ENCODE peak calls at places on chromosome 1, in seven cellular contexts. One of them, this sample, is unnamed.

GRCh38 chr1:81349194-81349965 is 451.4 kb upstream of the ADGRL2 start:
- DNase-seq in stimulated activated CD8-positive, alpha-beta memory T cell treated with anti-CD3 and anti-CD28 coated beads, Interleukin-4, amount 100 ng/mL, for 1 hour: no peak
- DNase-seq in type B pancreatic cell: no peak
- DNase-seq in thoracic aorta: no peak
- DNase-seq in GF-D8: no peak
- DNase-seq in midbrain: no peak
- DNase-seq in NCI-H1105 treated with DMSO at 0.1 percent for 48 hours: peak
- DNase-seq in this sample: no peak

GRCh38 chr1:60035925-60036324 is 37.6 kb downstream of the C1orf87 start:
- DNase-seq in stimulated activated CD8-positive, alpha-beta memory T cell treated with anti-CD3 and anti-CD28 coated beads, Interleukin-4, amount 100 ng/mL, for 1 hour: no peak
- DNase-seq in midbrain: no peak
- DNase-seq in NCI-H1105 treated with DMSO at 0.1 percent for 48 hours: peak
- DNase-seq in thoracic aorta: no peak
- DNase-seq in GF-D8: no peak
- DNase-seq in type B pancreatic cell: no peak
- DNase-seq in this sample: no peak

GRCh38 chr1:12166834-12167492 is at the start of gene TNFRSF1B:
- DNase-seq in thoracic aorta: no peak
- DNase-seq in stimulated activated CD8-positive, alpha-beta memory T cell treated with anti-CD3 and anti-CD28 coated beads, Interleukin-4, amount 100 ng/mL, for 1 hour: no peak
- DNase-seq in NCI-H1105 treated with DMSO at 0.1 percent for 48 hours: no peak
- DNase-seq in type B pancreatic cell: no peak
- DNase-seq in GF-D8: no peak
- DNase-seq in midbrain: no peak
- DNase-seq in this sample: no peak

GRCh38 chr1:60265560-60266535 is 192.3 kb upstream of the C1orf87 start:
- DNase-seq in midbrain: no peak
- DNase-seq in GF-D8: no peak
- DNase-seq in type B pancreatic cell: no peak
- DNase-seq in stimulated activated CD8-positive, alpha-beta memory T cell treated with anti-CD3 and anti-CD28 coated beads, Interleukin-4, amount 100 ng/mL, for 1 hour: no peak
- DNase-seq in thoracic aorta: no peak
- DNase-seq in NCI-H1105 treated with DMSO at 0.1 percent for 48 hours: no peak
- DNase-seq in this sample: no peak

GRCh38 chr1:228398741-228399461 is 7.7 kb downstream of the TRIM11 start:
- DNase-seq in stimulated activated CD8-positive, alpha-beta memory T cell treated with anti-CD3 and anti-CD28 coated beads, Interleukin-4, amount 100 ng/mL, for 1 hour: no peak
- DNase-seq in NCI-H1105 treated with DMSO at 0.1 percent for 48 hours: no peak
- DNase-seq in thoracic aorta: no peak
- DNase-seq in type B pancreatic cell: no peak
- DNase-seq in midbrain: no peak
- DNase-seq in GF-D8: no peak
- DNase-seq in this sample: no peak

GRCh38 chr1:93317943-93318342 is 27.8 kb upstream of the DR1 start:
- DNase-seq in GF-D8: no peak
- DNase-seq in midbrain: no peak
- DNase-seq in type B pancreatic cell: no peak
- DNase-seq in stimulated activated CD8-positive, alpha-beta memory T cell treated with anti-CD3 and anti-CD28 coated beads, Interleukin-4, amount 100 ng/mL, for 1 hour: no peak
- DNase-seq in NCI-H1105 treated with DMSO at 0.1 percent for 48 hours: no peak
- DNase-seq in thoracic aorta: no peak
- DNase-seq in this sample: no peak

GRCh38 chr1:230121950-230122349 is 54.9 kb downstream of the GALNT2 start:
- DNase-seq in NCI-H1105 treated with DMSO at 0.1 percent for 48 hours: no peak
- DNase-seq in stimulated activated CD8-positive, alpha-beta memory T cell treated with anti-CD3 and anti-CD28 coated beads, Interleukin-4, amount 100 ng/mL, for 1 hour: no peak
- DNase-seq in GF-D8: no peak
- DNase-seq in midbrain: no peak
- DNase-seq in thoracic aorta: no peak
- DNase-seq in type B pancreatic cell: no peak
- DNase-seq in this sample: no peak

GRCh38 chr1:19903621-19904020 is 19.8 kb downstream of the PLA2G2E start:
- DNase-seq in GF-D8: no peak
- DNase-seq in stimulated activated CD8-positive, alpha-beta memory T cell treated with anti-CD3 and anti-CD28 coated beads, Interleukin-4, amount 100 ng/mL, for 1 hour: no peak
- DNase-seq in thoracic aorta: no peak
- DNase-seq in midbrain: no peak
- DNase-seq in type B pancreatic cell: no peak
- DNase-seq in NCI-H1105 treated with DMSO at 0.1 percent for 48 hours: no peak
- DNase-seq in this sample: no peak

GRCh38 chr1:91651671-91652071 is 151.0 kb downstream of the CDC7 start:
- DNase-seq in midbrain: no peak
- DNase-seq in NCI-H1105 treated with DMSO at 0.1 percent for 48 hours: peak
- DNase-seq in GF-D8: no peak
- DNase-seq in stimulated activated CD8-positive, alpha-beta memory T cell treated with anti-CD3 and anti-CD28 coated beads, Interleukin-4, amount 100 ng/mL, for 1 hour: no peak
- DNase-seq in thoracic aorta: peak
- DNase-seq in type B pancreatic cell: no peak
- DNase-seq in this sample: no peak

GRCh38 chr1:46642091-46642680 is 25.6 kb upstream of the MOB3C start:
- DNase-seq in type B pancreatic cell: no peak
- DNase-seq in GF-D8: no peak
- DNase-seq in thoracic aorta: no peak
- DNase-seq in NCI-H1105 treated with DMSO at 0.1 percent for 48 hours: no peak
- DNase-seq in midbrain: no peak
- DNase-seq in stimulated activated CD8-positive, alpha-beta memory T cell treated with anti-CD3 and anti-CD28 coated beads, Interleukin-4, amount 100 ng/mL, for 1 hour: no peak
- DNase-seq in this sample: no peak

GRCh38 chr1:29321176-29321575 is 84.9 kb downstream of the PTPRU start:
- DNase-seq in type B pancreatic cell: no peak
- DNase-seq in midbrain: no peak
- DNase-seq in thoracic aorta: no peak
- DNase-seq in GF-D8: no peak
- DNase-seq in NCI-H1105 treated with DMSO at 0.1 percent for 48 hours: no peak
- DNase-seq in stimulated activated CD8-positive, alpha-beta memory T cell treated with anti-CD3 and anti-CD28 coated beads, Interleukin-4, amount 100 ng/mL, for 1 hour: no peak
- DNase-seq in this sample: no peak

GRCh38 chr1:33300673-33301072 is 20.2 kb downstream of the A3GALT2 start:
- DNase-seq in NCI-H1105 treated with DMSO at 0.1 percent for 48 hours: no peak
- DNase-seq in thoracic aorta: no peak
- DNase-seq in stimulated activated CD8-positive, alpha-beta memory T cell treated with anti-CD3 and anti-CD28 coated beads, Interleukin-4, amount 100 ng/mL, for 1 hour: no peak
- DNase-seq in midbrain: peak
- DNase-seq in GF-D8: peak
- DNase-seq in type B pancreatic cell: no peak
- DNase-seq in this sample: no peak

GRCh38 chr1:214018605-214019268 is 31.0 kb downstream of the PROX1 start:
- DNase-seq in NCI-H1105 treated with DMSO at 0.1 percent for 48 hours: peak
- DNase-seq in thoracic aorta: no peak
- DNase-seq in GF-D8: no peak
- DNase-seq in stimulated activated CD8-positive, alpha-beta memory T cell treated with anti-CD3 and anti-CD28 coated beads, Interleukin-4, amount 100 ng/mL, for 1 hour: no peak
- DNase-seq in midbrain: peak
- DNase-seq in type B pancreatic cell: no peak
- DNase-seq in this sample: no peak

GRCh38 chr1:89671775-89672488 is 39.0 kb downstream of the LRRC8C start:
- DNase-seq in midbrain: no peak
- DNase-seq in GF-D8: no peak
- DNase-seq in thoracic aorta: no peak
- DNase-seq in stimulated activated CD8-positive, alpha-beta memory T cell treated with anti-CD3 and anti-CD28 coated beads, Interleukin-4, amount 100 ng/mL, for 1 hour: no peak
- DNase-seq in NCI-H1105 treated with DMSO at 0.1 percent for 48 hours: no peak
- DNase-seq in type B pancreatic cell: no peak
- DNase-seq in this sample: no peak

GRCh38 chr1:241408170-241408569 is 51.2 kb upstream of the RGS7 start:
- DNase-seq in thoracic aorta: no peak
- DNase-seq in NCI-H1105 treated with DMSO at 0.1 percent for 48 hours: no peak
- DNase-seq in stimulated activated CD8-positive, alpha-beta memory T cell treated with anti-CD3 and anti-CD28 coated beads, Interleukin-4, amount 100 ng/mL, for 1 hour: no peak
- DNase-seq in GF-D8: no peak
- DNase-seq in type B pancreatic cell: no peak
- DNase-seq in midbrain: no peak
- DNase-seq in this sample: no peak

GRCh38 chr1:112954945-112955677 is 885 bp downstream of the SLC16A1 start:
- DNase-seq in type B pancreatic cell: peak
- DNase-seq in NCI-H1105 treated with DMSO at 0.1 percent for 48 hours: peak
- DNase-seq in midbrain: peak
- DNase-seq in GF-D8: peak
- DNase-seq in thoracic aorta: peak
- DNase-seq in stimulated activated CD8-positive, alpha-beta memory T cell treated with anti-CD3 and anti-CD28 coated beads, Interleukin-4, amount 100 ng/mL, for 1 hour: no peak
- DNase-seq in this sample: no peak

GRCh38 chr1:9538669-9539164 is 548 bp upstream of the SLC25A33 start:
- DNase-seq in type B pancreatic cell: no peak
- DNase-seq in NCI-H1105 treated with DMSO at 0.1 percent for 48 hours: no peak
- DNase-seq in thoracic aorta: no peak
- DNase-seq in GF-D8: no peak
- DNase-seq in midbrain: no peak
- DNase-seq in stimulated activated CD8-positive, alpha-beta memory T cell treated with anti-CD3 and anti-CD28 coated beads, Interleukin-4, amount 100 ng/mL, for 1 hour: no peak
- DNase-seq in this sample: no peak

GRCh38 chr1:69836961-69837636 is 269.4 kb downstream of the LRRC7 start:
- DNase-seq in type B pancreatic cell: no peak
- DNase-seq in thoracic aorta: no peak
- DNase-seq in stimulated activated CD8-positive, alpha-beta memory T cell treated with anti-CD3 and anti-CD28 coated beads, Interleukin-4, amount 100 ng/mL, for 1 hour: no peak
- DNase-seq in midbrain: no peak
- DNase-seq in GF-D8: no peak
- DNase-seq in NCI-H1105 treated with DMSO at 0.1 percent for 48 hours: peak
- DNase-seq in this sample: no peak

GRCh38 chr1:245871881-245872280 is 635.2 kb downstream of the SMYD3 start:
- DNase-seq in midbrain: no peak
- DNase-seq in stimulated activated CD8-positive, alpha-beta memory T cell treated with anti-CD3 and anti-CD28 coated beads, Interleukin-4, amount 100 ng/mL, for 1 hour: no peak
- DNase-seq in thoracic aorta: no peak
- DNase-seq in type B pancreatic cell: no peak
- DNase-seq in NCI-H1105 treated with DMSO at 0.1 percent for 48 hours: no peak
- DNase-seq in GF-D8: no peak
- DNase-seq in this sample: no peak

GRCh38 chr1:46492871-46493270 is 3.2 kb downstream of the DMBX1 start:
- DNase-seq in GF-D8: no peak
- DNase-seq in midbrain: no peak
- DNase-seq in stimulated activated CD8-positive, alpha-beta memory T cell treated with anti-CD3 and anti-CD28 coated beads, Interleukin-4, amount 100 ng/mL, for 1 hour: no peak
- DNase-seq in thoracic aorta: no peak
- DNase-seq in NCI-H1105 treated with DMSO at 0.1 percent for 48 hours: no peak
- DNase-seq in type B pancreatic cell: no peak
- DNase-seq in this sample: no peak

GRCh38 chr1:39378377-39378776 is 113.1 kb upstream of the BMP8A start:
- DNase-seq in midbrain: no peak
- DNase-seq in stimulated activated CD8-positive, alpha-beta memory T cell treated with anti-CD3 and anti-CD28 coated beads, Interleukin-4, amount 100 ng/mL, for 1 hour: no peak
- DNase-seq in NCI-H1105 treated with DMSO at 0.1 percent for 48 hours: peak
- DNase-seq in GF-D8: no peak
- DNase-seq in type B pancreatic cell: no peak
- DNase-seq in thoracic aorta: no peak
- DNase-seq in this sample: no peak

GRCh38 chr1:50644447-50645105 is 221.3 kb upstream of the DMRTA2 start:
- DNase-seq in midbrain: no peak
- DNase-seq in stimulated activated CD8-positive, alpha-beta memory T cell treated with anti-CD3 and anti-CD28 coated beads, Interleukin-4, amount 100 ng/mL, for 1 hour: no peak
- DNase-seq in thoracic aorta: no peak
- DNase-seq in type B pancreatic cell: no peak
- DNase-seq in GF-D8: no peak
- DNase-seq in NCI-H1105 treated with DMSO at 0.1 percent for 48 hours: no peak
- DNase-seq in this sample: no peak

GRCh38 chr1:153447498-153448170 is 12.8 kb downstream of the S100A7 start:
- DNase-seq in type B pancreatic cell: no peak
- DNase-seq in thoracic aorta: no peak
- DNase-seq in GF-D8: no peak
- DNase-seq in stimulated activated CD8-positive, alpha-beta memory T cell treated with anti-CD3 and anti-CD28 coated beads, Interleukin-4, amount 100 ng/mL, for 1 hour: no peak
- DNase-seq in midbrain: no peak
- DNase-seq in NCI-H1105 treated with DMSO at 0.1 percent for 48 hours: no peak
- DNase-seq in this sample: no peak

GRCh38 chr1:19661721-19662228 is 2.9 kb upstream of the HTR6 start:
- DNase-seq in thoracic aorta: no peak
- DNase-seq in midbrain: peak
- DNase-seq in stimulated activated CD8-positive, alpha-beta memory T cell treated with anti-CD3 and anti-CD28 coated beads, Interleukin-4, amount 100 ng/mL, for 1 hour: no peak
- DNase-seq in type B pancreatic cell: no peak
- DNase-seq in GF-D8: no peak
- DNase-seq in NCI-H1105 treated with DMSO at 0.1 percent for 48 hours: peak
- DNase-seq in this sample: no peak

This sample was measured in SIG-M5.